ENCODE peak calls at places on chromosomes 1 and 21, in seven cellular contexts. Z, V, U, D, Y, K and P are unnamed samples.

GRCh38 chr1:114258633-114259032 is 105.0 kb upstream of the SYT6 start:
- DNase-seq in Z (no peak), V (no peak), U (no peak), D (no peak), Y (no peak), K (no peak), P (no peak)

GRCh38 chr21:45289655-45290515 is 2.2 kb upstream of the POFUT2 start:
- DNase-seq in Z (peak), V (no peak), U (peak), D (peak), Y (no peak), K (no peak), P (no peak)

GRCh38 chr1:229862017-229862774 is 204.8 kb upstream of the GALNT2 start:
- DNase-seq in Z (no peak), V (no peak), U (no peak), D (no peak), Y (peak), K (no peak), P (no peak)

GRCh38 chr1:109906160-109906838 is 4.3 kb upstream of the CSF1 start:
- DNase-seq in Z (no peak), V (no peak), U (no peak), D (no peak), Y (no peak), K (no peak), P (no peak)

GRCh38 chr1:43530483-43531452 is at the start of gene PTPRF:
- DNase-seq in Z (no peak), V (peak), U (peak), D (peak), Y (peak), K (peak), P (peak)

GRCh38 chr1:175154595-175155472 is 37.7 kb downstream of the KIAA0040 start:
- DNase-seq in Z (peak), V (peak), U (peak), D (peak), Y (peak), K (peak), P (no peak)

GRCh38 chr1:21854751-21855131 is 42.7 kb downstream of the LDLRAD2 start:
- DNase-seq in Z (no peak), V (no peak), U (no peak), D (no peak), Y (no peak), K (no peak), P (no peak)

GRCh38 chr1:1926346-1926811 is 7.3 kb upstream of the TMEM52 start:
- DNase-seq in Z (no peak), V (no peak), U (no peak), D (no peak), Y (no peak), K (peak), P (no peak)

GRCh38 chr1:245222931-245223330 is 68.1 kb downstream of the KIF26B start:
- DNase-seq in Z (no peak), V (no peak), U (no peak), D (no peak), Y (no peak), K (no peak), P (no peak)

GRCh38 chr1:245229051-245229450 is 74.3 kb downstream of the KIF26B start:
- DNase-seq in Z (no peak), V (no peak), U (no peak), D (no peak), Y (no peak), K (no peak), P (no peak)

GRCh38 chr1:245225267-245225666 is 70.5 kb downstream of the KIF26B start:
- DNase-seq in Z (no peak), V (no peak), U (peak), D (peak), Y (no peak), K (no peak), P (no peak)

GRCh38 chr1:245220381-245220985 is 65.7 kb downstream of the KIF26B start:
- DNase-seq in Z (no peak), V (no peak), U (no peak), D (peak), Y (no peak), K (no peak), P (no peak)

DNA sequence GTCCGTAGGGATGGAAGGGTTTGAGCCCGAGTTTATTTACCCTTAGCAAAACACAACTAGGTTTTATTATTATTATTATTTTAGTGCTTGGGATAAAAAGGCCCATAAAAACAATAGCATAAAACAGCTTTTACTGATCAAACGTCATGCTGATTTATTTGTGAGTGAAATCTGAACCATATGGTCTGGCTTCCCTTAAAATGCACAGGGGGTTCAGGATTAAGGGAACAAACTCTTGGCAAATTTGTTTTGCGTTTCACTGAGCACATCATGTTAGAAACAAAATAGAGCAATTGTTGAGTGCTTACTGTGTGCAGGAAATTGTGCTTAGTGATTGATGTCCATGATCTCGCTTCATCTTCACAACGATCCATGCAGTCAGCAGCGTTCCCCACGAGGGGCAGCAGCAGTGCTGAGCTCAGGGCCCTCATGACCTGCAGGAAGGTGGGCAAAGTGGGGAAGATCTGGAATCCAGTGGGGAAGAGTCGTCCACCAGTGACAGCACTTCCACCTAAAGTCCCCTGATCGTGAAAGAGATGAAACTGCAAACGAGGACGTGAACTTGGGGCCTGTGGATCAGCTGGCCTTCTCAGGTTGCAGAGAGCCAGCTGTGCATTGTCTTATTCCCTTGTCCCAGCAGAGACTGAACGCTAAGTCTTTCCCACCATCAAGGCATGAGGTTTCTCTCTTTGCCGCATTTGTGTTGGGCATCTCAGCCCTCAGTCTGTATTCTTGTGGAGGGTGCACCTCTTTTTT is 71.1 kb downstream of the KIF26B start:
- DNase-seq in Z (no peak), V (no peak), U (no peak), D (no peak), Y (no peak), K (no peak), P (no peak)
- TF ChIP-seq CTCF in Z (no peak), V (no peak), U (no peak), D (no peak), Y (no peak), K (no peak), P (peak)

DNA sequence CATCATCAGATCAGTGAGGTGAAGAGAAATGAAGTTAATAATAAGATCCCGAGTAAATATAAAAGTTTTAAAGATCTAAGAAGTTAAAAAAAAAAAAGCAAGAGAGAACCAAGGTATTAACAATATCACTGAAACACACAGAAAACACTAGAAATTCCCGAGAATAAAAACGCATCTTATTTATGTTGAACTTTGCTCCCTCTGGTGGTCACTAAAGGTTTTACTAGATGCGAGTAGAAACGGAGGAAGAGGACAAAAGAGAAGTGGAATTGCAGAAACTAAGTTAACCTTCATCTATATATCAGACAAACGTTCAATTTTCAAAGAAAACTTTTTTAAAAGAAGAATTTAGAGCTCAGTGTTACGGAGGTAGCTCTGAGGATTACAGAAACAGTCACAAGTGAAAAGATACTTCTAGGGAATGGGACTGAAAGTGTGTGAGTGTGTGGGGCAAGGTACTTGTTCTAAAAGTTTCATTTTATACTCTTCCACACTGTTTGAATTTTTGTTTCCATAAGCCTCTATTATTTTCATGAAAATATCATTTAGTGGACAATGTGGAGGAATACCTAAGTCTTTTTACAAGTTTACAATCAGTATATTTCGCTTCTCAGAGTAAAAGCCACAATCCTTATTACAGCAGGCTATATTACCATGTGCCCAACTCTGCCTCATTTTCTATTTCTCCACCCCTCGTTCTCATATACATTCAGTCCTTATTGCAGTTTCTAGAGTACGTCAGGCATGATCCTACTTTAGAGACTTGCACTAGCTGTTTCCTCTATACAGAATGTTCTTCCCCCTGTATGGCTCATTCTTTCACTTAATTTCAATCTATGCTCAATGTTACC is 19.7 kb downstream of the ACBD6 start:
- DNase-seq in Z (no peak), V (peak), U (peak), D (peak), Y (peak), K (no peak), P (no peak)
- TF ChIP-seq CTCF in Z (peak), V (peak), U (peak), D (peak), Y (peak), K (peak), P (peak)

GRCh38 chr1:34547043-34547674 is 207.7 kb upstream of the GJB5 start:
- DNase-seq in Z (no peak), V (peak), U (no peak), D (peak), Y (peak), K (no peak), P (no peak)

DNA sequence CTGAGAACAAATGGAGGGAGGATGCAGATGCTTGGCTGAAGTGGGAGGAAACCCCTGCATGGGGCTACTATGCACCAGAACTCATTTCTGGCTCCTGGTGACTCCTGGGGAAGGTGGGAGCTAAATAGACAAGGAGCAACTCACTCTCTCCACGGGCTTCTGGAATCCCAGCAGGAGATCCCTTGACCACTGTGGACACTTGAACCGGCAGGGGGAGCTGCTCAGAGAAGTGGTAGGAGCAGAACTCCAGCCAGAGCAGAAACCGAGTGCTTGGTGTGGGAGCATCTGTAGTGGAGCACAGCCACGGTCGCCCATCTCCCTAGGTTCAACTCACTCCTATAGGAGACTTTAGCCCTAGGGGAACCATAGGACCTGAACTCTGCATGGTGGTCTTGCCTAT is 205.6 kb upstream of the GJB5 start:
- DNase-seq in Z (no peak), V (peak), U (no peak), D (no peak), Y (peak), K (peak), P (no peak)
- TF ChIP-seq CTCF in Z (no peak), V (peak), U (no peak), D (peak), Y (peak), K (peak), P (no peak)

DNA sequence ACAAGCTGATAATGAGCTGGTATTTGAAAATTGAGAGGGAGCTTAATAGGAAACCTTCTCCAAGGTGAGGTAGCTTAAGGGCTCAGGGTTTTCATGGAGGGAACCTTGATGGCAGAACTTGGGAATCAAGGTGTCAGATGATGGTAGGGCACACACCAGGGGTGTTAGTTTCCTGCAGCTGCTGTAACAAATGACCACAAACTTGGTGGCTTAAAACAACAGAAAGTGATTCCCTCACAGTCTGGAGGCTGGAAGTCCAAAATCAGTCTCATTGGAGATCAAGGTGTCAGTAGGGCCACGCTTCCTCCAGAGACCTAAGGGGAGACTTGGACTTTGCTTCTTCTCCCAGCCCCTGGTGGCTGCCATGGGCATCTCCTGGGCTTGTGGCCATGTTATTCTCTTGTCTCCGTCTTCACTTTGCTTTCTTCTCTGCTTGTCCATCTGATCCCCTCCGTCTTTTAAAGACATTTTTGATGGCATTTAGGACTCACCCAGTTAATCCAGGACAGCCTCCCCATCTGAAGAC is 45.5 kb downstream of the HUNK start:
- DNase-seq in Z (no peak), V (no peak), U (no peak), D (no peak), Y (no peak), K (no peak), P (no peak)
- TF ChIP-seq CTCF in Z (no peak), V (no peak), U (no peak), D (peak), Y (peak), K (no peak), P (peak)